ENCODE peak calls at places on chromosomes 4 and X, in nine cellular contexts. O, I, N, T, X, P, E, B and L are unnamed samples.
A peak's percentile ranks its signal among the peaks of the same experiment; 100 is the strongest.

GRCh38 chrX:13835825-13836224 is 18.9 kb upstream of the GPM6B start:
- DNase-seq in O (no peak), I (no peak), N (no peak), T (no peak), X (no peak), P (no peak), E (no peak), B (no peak), L (no peak)

GRCh38 chrX:120672389-120672788 is 42.5 kb upstream of the C1GALT1C1 start:
- DNase-seq in O (no peak), I (no peak), N (no peak), T (peak; percentile 86), X (peak; percentile 63), P (no peak), E (no peak), B (peak; percentile 80), L (no peak)

GRCh38 chr4:138952405-138952804 is 63.2 kb upstream of the NOCT start:
- DNase-seq in O (no peak), I (no peak), N (no peak), T (no peak), X (peak; percentile 34), P (no peak), E (no peak), B (no peak), L (no peak)

GRCh38 chr4:109826719-109827118 is 1.1 kb upstream of the RRH start:
- DNase-seq in O (no peak), I (no peak), N (peak; percentile 22), T (peak; percentile 53), X (no peak), P (no peak), E (no peak), B (no peak), L (no peak)

GRCh38 chr4:72006576-72006975 is 25.2 kb upstream of the NPFFR2 start:
- DNase-seq in O (no peak), I (no peak), N (no peak), T (peak; percentile 70), X (peak; percentile 95), P (no peak), E (no peak), B (no peak), L (no peak)

GRCh38 chr4:173529505-173530325 is at the start of gene HAND2:
- DNase-seq in O (no peak), I (no peak), N (peak; percentile 30), T (peak; percentile 92), X (peak; percentile 50), P (peak; percentile 84), E (no peak), B (peak; percentile 92), L (no peak)

GRCh38 chr4:173074501-173074946 is 94.1 kb upstream of the GALNT7 start:
- DNase-seq in O (no peak), I (no peak), N (no peak), T (peak; percentile 51), X (peak; percentile 93), P (no peak), E (no peak), B (no peak), L (peak; percentile 89)

GRCh38 chrX:112746812-112747630 is 67.3 kb upstream of the LHFPL1 start:
- DNase-seq in O (no peak), I (no peak), N (no peak), T (peak; percentile 38), X (peak; percentile 54), P (no peak), E (no peak), B (no peak), L (no peak)

GRCh38 chr4:67744561-67745283 is 9.5 kb downstream of the GNRHR start:
- DNase-seq in O (no peak), I (no peak), N (no peak), T (no peak), X (peak; percentile 23), P (no peak), E (no peak), B (no peak), L (no peak)

GRCh38 chr4:176964116-176964691 is 171.5 kb upstream of the VEGFC start:
- DNase-seq in O (no peak), I (no peak), N (no peak), T (no peak), X (peak; percentile 34), P (no peak), E (no peak), B (no peak), L (no peak)

GRCh38 chr4:76589402-76589801 is 154.4 kb downstream of the SHROOM3 start:
- DNase-seq in O (no peak), I (no peak), N (no peak), T (peak; percentile 90), X (peak; percentile 7), P (no peak), E (no peak), B (no peak), L (no peak)

GRCh38 chr4:163866728-163867313 is 372.3 kb downstream of the TMA16 start:
- DNase-seq in O (no peak), I (no peak), N (no peak), T (no peak), X (peak; percentile 76), P (no peak), E (no peak), B (no peak), L (no peak)

GRCh38 chr4:185033072-185033471 is 14.8 kb downstream of the HELT start:
- DNase-seq in O (no peak), I (no peak), N (no peak), T (no peak), X (no peak), P (no peak), E (no peak), B (no peak), L (no peak)

GRCh38 chrX:77087529-77088169 is 359.5 kb upstream of the FGF16 start:
- DNase-seq in O (no peak), I (no peak), N (no peak), T (peak; percentile 83), X (peak; percentile 1), P (no peak), E (no peak), B (peak; percentile 63), L (no peak)

GRCh38 chr4:104283303-104283702 is 211.4 kb downstream of the CXXC4 start:
- DNase-seq in O (no peak), I (no peak), N (no peak), T (no peak), X (no peak), P (no peak), E (no peak), B (no peak), L (no peak)

GRCh38 chrX:123965712-123966111 is 4.2 kb downstream of the STAG2 start:
- DNase-seq in O (no peak), I (no peak), N (no peak), T (no peak), X (no peak), P (no peak), E (no peak), B (no peak), L (no peak)

GRCh38 chr4:182188622-182189021 is 54.6 kb upstream of the TENM3 start:
- DNase-seq in O (no peak), I (no peak), N (no peak), T (no peak), X (peak; percentile 75), P (no peak), E (no peak), B (no peak), L (no peak)

GRCh38 chr4:53686521-53686920 is 95.2 kb upstream of the LNX1 start:
- DNase-seq in O (no peak), I (no peak), N (no peak), T (no peak), X (peak; percentile 31), P (no peak), E (no peak), B (no peak), L (no peak)

GRCh38 chr4:109708990-109709389 is 5.7 kb upstream of the CASP6 start:
- DNase-seq in O (no peak), I (no peak), N (peak; percentile 54), T (no peak), X (no peak), P (no peak), E (no peak), B (no peak), L (no peak)

GRCh38 chr4:169620846-169621228 is 459 bp downstream of the CLCN3 start:
- DNase-seq in O (peak; percentile 48), I (no peak), N (no peak), T (no peak), X (no peak), P (no peak), E (no peak), B (no peak), L (no peak)

GRCh38 chrX:41475166-41475565 is 28.0 kb downstream of the NYX start:
- DNase-seq in O (no peak), I (no peak), N (no peak), T (no peak), X (no peak), P (no peak), E (no peak), B (no peak), L (no peak)